ENCODE peak calls at places on chromosomes 3 and 15, in four cellular contexts. S is left cardiac atrium, Z is HTR-8/SVneo, A is cerebellum. D is an unnamed sample.

GRCh38 chr3:76561494-76562242 is 478.2 kb upstream of the ROBO2 start:
- DNase-seq in A (no peak), Z (no peak), S (no peak), D (no peak)

GRCh38 chr15:91572110-91572509 is 281.4 kb upstream of the SLCO3A1 start:
- DNase-seq in S (peak), Z (no peak), A (no peak), D (peak)

GRCh38 chr3:25587094-25587493 is 77.6 kb downstream of the TOP2B start:
- DNase-seq in Z (no peak), S (no peak), A (no peak), D (peak)

GRCh38 chr3:50637945-50638344 is 21.0 kb downstream of the MAPKAPK3 start:
- DNase-seq in S (no peak), Z (no peak), A (no peak), D (no peak)

GRCh38 chr3:58419782-58420512 is 13.7 kb downstream of the PDHB start:
- DNase-seq in Z (no peak), A (no peak), S (peak), D (no peak)

GRCh38 chr3:122377975-122378374 is 5.1 kb downstream of the MIX23 start:
- DNase-seq in Z (no peak), A (no peak), S (no peak), D (no peak)

GRCh38 chr3:188594137-188594536 is 440.2 kb downstream of the LPP start:
- DNase-seq in Z (no peak), S (no peak), A (no peak), D (no peak)

GRCh38 chr15:67010898-67011619 is 54.3 kb upstream of the SMAD3 start:
- DNase-seq in Z (no peak), A (no peak), S (no peak), D (peak)

GRCh38 chr3:113034011-113034410 is 43.2 kb downstream of the GTPBP8 start:
- DNase-seq in Z (no peak), S (no peak), A (no peak), D (no peak)

GRCh38 chr3:177308911-177309310 is 111.6 kb upstream of the TBL1XR1 start:
- DNase-seq in Z (no peak), S (no peak), A (no peak), D (no peak)

GRCh38 chr3:149553781-149554451 is 79.4 kb downstream of the TM4SF4 start:
- DNase-seq in S (peak), Z (no peak), A (no peak), D (no peak)

GRCh38 chr3:170809975-170810357 is 60.0 kb downstream of the RPL22L1 start:
- DNase-seq in Z (no peak), S (no peak), A (no peak), D (no peak)

GRCh38 chr3:140942221-140943104 is 827 bp downstream of the SLC25A36 start:
- DNase-seq in Z (peak), A (peak), S (peak), D (peak)

GRCh38 chr15:52780172-52780980 is 9.8 kb downstream of the ONECUT1 start:
- DNase-seq in A (peak), S (peak), Z (peak), D (peak)

GRCh38 chr15:65323071-65323511 is 18.6 kb downstream of the RNU5B-1 start:
- DNase-seq in Z (peak), S (no peak), A (peak), D (peak)

GRCh38 chr3:197008436-197009209 is 21.0 kb downstream of the MELTF start:
- DNase-seq in Z (no peak), A (no peak), S (no peak), D (no peak)

GRCh38 chr15:75174736-75175135 is 26.9 kb upstream of the C15orf39 start:
- DNase-seq in Z (no peak), S (no peak), A (no peak), D (no peak)

GRCh38 chr3:156511987-156512677 is 42.8 kb downstream of the SSR3 start:
- DNase-seq in A (no peak), S (no peak), Z (no peak), D (no peak)

GRCh38 chr15:43920815-43921214 is 94.0 kb downstream of the WDR76 start:
- DNase-seq in S (no peak), A (peak), Z (no peak), D (no peak)

GRCh38 chr15:31391687-31392671 is 65.3 kb downstream of the KLF13 start:
- DNase-seq in Z (peak), S (peak), A (peak), D (peak)

GRCh38 chr3:58004972-58005371 is 3.2 kb upstream of the FLNB start:
- DNase-seq in S (no peak), A (no peak), Z (no peak), D (no peak)

GRCh38 chr3:38548154-38548931 is 52.2 kb downstream of the EXOG start:
- DNase-seq in Z (peak), A (no peak), S (no peak), D (no peak)

GRCh38 chr3:541328-541727 is 344.8 kb downstream of the CHL1 start:
- DNase-seq in S (no peak), Z (no peak), A (no peak), D (no peak)

GRCh38 chr3:194377708-194378107 is 8.2 kb upstream of the LRRC15 start:
- DNase-seq in S (no peak), Z (no peak), A (no peak), D (no peak)

GRCh38 chr3:99945328-99945995 is 127.8 kb downstream of the CMSS1 start:
- DNase-seq in A (no peak), Z (no peak), S (no peak), D (peak)

GRCh38 chr15:70875001-70875782 is 17.0 kb downstream of the THAP10 start:
- DNase-seq in A (peak), S (no peak), Z (peak), D (no peak)

GRCh38 chr3:119912220-119912619 is 130.3 kb downstream of the NR1I2 start:
- DNase-seq in A (no peak), S (no peak), Z (no peak), D (no peak)

GRCh38 chr15:49085696-49086459 is 39.6 kb upstream of the SECISBP2L start:
- DNase-seq in S (no peak), A (no peak), Z (no peak), D (no peak)

GRCh38 chr15:92869977-92870644 is 30.0 kb upstream of the CHD2 start:
- DNase-seq in Z (no peak), S (no peak), A (no peak), D (no peak)

GRCh38 chr3:195149292-195149691 is 121.7 kb downstream of the XXYLT1 start:
- DNase-seq in Z (no peak), A (no peak), S (no peak), D (no peak)

GRCh38 chr3:11774296-11774877 is 72.3 kb downstream of the TAMM41 start:
- DNase-seq in S (no peak), Z (peak), A (peak), D (peak)

GRCh38 chr3:123791417-123791816 is 92.7 kb downstream of the MYLK start:
- DNase-seq in Z (no peak), S (no peak), A (no peak), D (no peak)

GRCh38 chr15:49164865-49165264 is 5.2 kb upstream of the GALK2 start:
- DNase-seq in S (no peak), A (no peak), Z (no peak), D (no peak)

GRCh38 chr15:47409038-47409437 is 308.3 kb upstream of the SEMA6D start:
- DNase-seq in S (no peak), Z (no peak), A (no peak), D (no peak)

GRCh38 chr15:47429376-47429775 is 287.9 kb upstream of the SEMA6D start:
- DNase-seq in S (no peak), A (no peak), Z (no peak), D (no peak)

GRCh38 chr3:63142681-63143080 is 135.4 kb upstream of the SYNPR start:
- DNase-seq in Z (no peak), A (no peak), S (no peak), D (no peak)

GRCh38 chr3:185824467-185825378 is at the start of gene IGF2BP2:
- DNase-seq in A (peak), Z (no peak), S (peak), D (peak)

GRCh38 chr3:13884851-13885703 is 5.2 kb upstream of the WNT7A start:
- DNase-seq in A (peak), S (no peak), Z (peak), D (peak)

GRCh38 chr3:47128110-47128509 is 35.8 kb downstream of the SETD2 start:
- DNase-seq in S (no peak), Z (no peak), A (no peak), D (no peak)

D was measured in NCI-H146.